ENCODE peak calls at places on chromosomes 5 and 9, in ten cellular contexts. M, Q, I, C, L, H, S, V, U and Z are unnamed samples.

GRCh38 chr5:41527201-41527779 is 16.9 kb upstream of the PLCXD3 start:
- DNase-seq in M (no peak), V (no peak), I (no peak), S (peak; percentile 95), Q (peak; percentile 98), H (peak; percentile 100), U (no peak), L (no peak), C (peak; percentile 7), Z (peak; percentile 88)

GRCh38 chr5:178250263-178250662 is 17.7 kb upstream of the PHYKPL start:
- DNase-seq in I (no peak), S (no peak), L (no peak), M (no peak), U (no peak), V (no peak), Q (no peak), H (no peak), C (no peak), Z (peak; percentile 58)

GRCh38 chr5:62533597-62533996 is 45.0 kb upstream of the LRRC70 start:
- DNase-seq in C (no peak), Q (no peak), U (no peak), S (no peak), V (no peak), L (no peak), M (no peak), H (no peak), I (no peak), Z (no peak)

GRCh38 chr5:34695275-34696032 is 39.3 kb downstream of the RAI14 start:
- DNase-seq in S (no peak), M (no peak), I (no peak), L (no peak), C (no peak), Q (no peak), V (no peak), H (no peak), U (no peak), Z (no peak)

GRCh38 chr9:23309800-23310199 is 516.2 kb downstream of the ELAVL2 start:
- DNase-seq in U (no peak), I (no peak), H (no peak), S (no peak), L (no peak), V (no peak), Q (no peak), M (no peak), C (no peak), Z (no peak)

GRCh38 chr9:120267929-120268328 is 312.0 kb downstream of the CDK5RAP2 start:
- DNase-seq in M (no peak), Q (peak; percentile 12), L (no peak), H (no peak), I (no peak), C (no peak), V (no peak), U (no peak), S (no peak), Z (peak; percentile 63)

GRCh38 chr5:96340357-96340756 is 92.7 kb downstream of the PCSK1 start:
- DNase-seq in H (peak; percentile 51), S (no peak), V (no peak), C (no peak), M (no peak), Q (no peak), I (no peak), L (no peak), U (no peak), Z (no peak)

GRCh38 chr5:153752890-153753289 is 262.4 kb downstream of the GRIA1 start:
- DNase-seq in Q (no peak), U (no peak), I (no peak), M (no peak), S (no peak), V (no peak), C (no peak), L (no peak), H (peak; percentile 33), Z (peak; percentile 6)

GRCh38 chr9:132146015-132146414 is 15.8 kb upstream of the NTNG2 start:
- DNase-seq in M (no peak), U (no peak), S (no peak), L (no peak), I (no peak), C (no peak), H (no peak), Q (no peak), V (no peak), Z (peak; percentile 58)

GRCh38 chr9:132146575-132146974 is 15.3 kb upstream of the NTNG2 start:
- DNase-seq in C (no peak), L (no peak), M (no peak), H (no peak), I (no peak), S (no peak), V (no peak), U (no peak), Q (no peak), Z (peak; percentile 64)

GRCh38 chr9:132142883-132143282 is 19.0 kb upstream of the NTNG2 start:
- DNase-seq in C (no peak), M (no peak), V (no peak), Q (no peak), U (no peak), I (peak; percentile 74), L (no peak), H (no peak), S (peak; percentile 48), Z (peak; percentile 57)

GRCh38 chr9:132143359-132143758 is 18.5 kb upstream of the NTNG2 start:
- DNase-seq in U (no peak), C (no peak), L (no peak), H (no peak), V (no peak), Q (no peak), S (no peak), M (no peak), I (peak; percentile 62), Z (no peak)

GRCh38 chr9:132144708-132145365 is 17.0 kb upstream of the NTNG2 start:
- DNase-seq in M (no peak), Q (peak; percentile 66), I (no peak), U (no peak), H (peak; percentile 64), C (peak; percentile 32), V (no peak), L (no peak), S (peak; percentile 45), Z (peak; percentile 89)
- H2AFZ ChIP-seq in M (no peak overlapping the region), Q (no peak overlapping the region), I (no peak overlapping the region), U (no peak overlapping the region), H (no peak overlapping the region), C (no peak overlapping the region), V (no peak overlapping the region), L (no peak overlapping the region), S (no peak overlapping the region), Z (no peak overlapping the region)

GRCh38 chr5:159209438-159210305 is at the start of gene RNF145:
- DNase-seq in M (no peak), L (peak; percentile 73), Q (peak; percentile 86), V (peak; percentile 58), S (peak; percentile 91), U (peak; percentile 87), H (peak; percentile 83), C (peak; percentile 80), I (peak; percentile 94), Z (peak; percentile 98)

GRCh38 chr5:159210846-159211245 is 1.5 kb upstream of the RNF145 start:
- DNase-seq in H (no peak), L (no peak), Q (no peak), U (no peak), M (no peak), V (no peak), I (peak; percentile 8), C (no peak), S (no peak), Z (no peak)

GRCh38 chr5:159208508-159209437 is 580 bp downstream of the RNF145 start:
- DNase-seq in U (no peak), V (peak; percentile 9), M (no peak), H (peak; percentile 46), L (peak; percentile 46), S (no peak), C (peak; percentile 41), Q (peak; percentile 28), I (peak; percentile 73), Z (peak; percentile 83)

GRCh38 chr5:159211712-159212111 is 2.4 kb upstream of the RNF145 start:
- DNase-seq in L (no peak), I (peak; percentile 27), H (no peak), M (no peak), C (no peak), S (no peak), U (no peak), V (no peak), Q (no peak), Z (no peak)

DNA sequence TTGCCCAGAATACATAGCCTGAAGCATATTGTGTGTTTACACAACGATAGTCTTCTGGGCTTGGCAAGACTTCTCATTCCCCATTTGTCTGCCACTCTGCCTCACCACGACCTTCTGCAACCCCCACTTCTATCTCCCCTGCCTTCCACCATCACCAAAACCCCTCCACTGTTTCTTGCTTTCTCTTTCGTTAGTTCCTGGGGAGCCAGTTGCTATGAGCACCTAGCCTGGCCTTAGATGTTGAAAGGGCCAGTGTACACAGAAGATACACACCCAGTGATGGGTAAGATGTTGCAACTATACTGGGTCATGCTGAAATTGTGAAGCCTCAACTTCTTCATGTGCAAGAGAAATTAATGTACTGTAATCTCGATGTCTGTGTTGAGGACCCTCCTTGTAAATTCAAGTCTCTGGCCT is 961 bp upstream of the RNF145 start:
- DNase-seq in H (no peak), C (no peak), S (peak; percentile 62), L (no peak), Q (no peak), U (peak; percentile 9), I (peak; percentile 9), V (peak; percentile 53), M (no peak), Z (peak; percentile 60)
- H3K4me1 ChIP-seq in H (peaks cover 2% of the 10 kb centered on the region), C (peaks cover 24% of the 10 kb centered on the region), S (peaks cover 20% of the 10 kb centered on the region), L (peaks cover 9% of the 10 kb centered on the region), Q (peaks cover 2% of the 10 kb centered on the region), U (peaks cover 20% of the 10 kb centered on the region), I (peaks cover 33% of the 10 kb centered on the region), V (peaks cover 29% of the 10 kb centered on the region), M (peaks cover 3% of the 10 kb centered on the region), Z (peaks cover 26% of the 10 kb centered on the region)

GRCh38 chr5:81326554-81326953 is 25.2 kb downstream of the ZCCHC9 start:
- DNase-seq in C (no peak), Q (peak; percentile 16), L (no peak), U (no peak), M (no peak), V (no peak), I (no peak), H (peak; percentile 13), S (no peak), Z (no peak)
- H2AFZ ChIP-seq in C (no peak overlapping the region), Q (peak overlapping the region; percentile 34), L (no peak overlapping the region), U (no peak overlapping the region), M (peak overlapping the region; percentile 59), V (no peak overlapping the region), I (no peak overlapping the region), H (no peak overlapping the region), S (no peak overlapping the region), Z (peak overlapping the region; percentile 5)

GRCh38 chr5:3362606-3362910 is 233.1 kb upstream of the IRX1 start:
- DNase-seq in Q (no peak), M (no peak), U (no peak), L (no peak), H (no peak), V (no peak), S (no peak), C (no peak), I (no peak), Z (no peak)

GRCh38 chr5:3364433-3364832 is 231.2 kb upstream of the IRX1 start:
- DNase-seq in L (no peak), H (no peak), Q (no peak), I (no peak), M (no peak), V (no peak), S (no peak), C (no peak), U (no peak), Z (no peak)

GRCh38 chr5:3365501-3366215 is 230.0 kb upstream of the IRX1 start:
- DNase-seq in L (no peak), C (no peak), M (no peak), Q (no peak), U (no peak), H (no peak), S (no peak), I (no peak), V (no peak), Z (no peak)

GRCh38 chr5:3361811-3362605 is 233.6 kb upstream of the IRX1 start:
- DNase-seq in I (no peak), C (no peak), M (no peak), L (no peak), H (no peak), Q (no peak), U (no peak), S (no peak), V (no peak), Z (no peak)

DNA sequence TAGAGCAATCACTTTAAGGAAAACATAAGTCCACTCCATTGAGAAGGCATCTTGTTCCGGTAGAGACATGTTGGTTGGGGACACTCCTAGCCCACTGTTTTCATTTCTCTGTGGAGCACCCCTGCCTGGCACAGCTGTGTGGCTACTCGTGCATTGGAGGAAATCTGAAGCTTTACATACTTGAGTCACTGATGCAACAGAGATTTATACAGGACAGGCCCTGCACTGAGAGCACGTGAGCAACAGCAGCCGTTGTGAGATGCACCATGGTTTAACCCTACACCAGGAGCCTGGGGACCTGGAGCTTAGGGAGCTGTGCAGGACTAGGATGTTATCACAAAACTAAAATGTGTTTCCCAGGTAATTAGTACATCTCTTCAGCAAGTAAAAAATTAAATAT is 230.7 kb upstream of the IRX1 start:
- DNase-seq in H (no peak), S (no peak), U (no peak), M (no peak), C (no peak), V (no peak), Q (no peak), I (no peak), L (no peak), Z (no peak)
- H3K4me1 ChIP-seq in H (no peaks in the 10 kb centered on the region), S (no peaks in the 10 kb centered on the region), U (no peaks in the 10 kb centered on the region), M (no peaks in the 10 kb centered on the region), C (no peaks in the 10 kb centered on the region), V (no peaks in the 10 kb centered on the region), Q (no peaks in the 10 kb centered on the region), I (no peaks in the 10 kb centered on the region), L (no peaks in the 10 kb centered on the region), Z (no peaks in the 10 kb centered on the region)